ENCODE peak calls at places on chromosome 20, in four cellular contexts. One of them, this sample, is unnamed.

GRCh38 chr20:3925113-3925695 is 36.0 kb downstream of the PANK2 start:
- DNase-seq in Peyer's patch: no peak
- DNase-seq in BE2C: no peak
- DNase-seq in endodermal cell: no peak
- DNase-seq in this sample: no peak

GRCh38 chr20:58997141-58997770 is 9.8 kb downstream of the CTSZ start:
- DNase-seq in Peyer's patch: no peak
- DNase-seq in BE2C: no peak
- DNase-seq in endodermal cell: no peak
- DNase-seq in this sample: no peak

GRCh38 chr20:20360464-20360863 is 7.4 kb upstream of the INSM1 start:
- DNase-seq in BE2C: peak; percentile 66
- DNase-seq in endodermal cell: peak; percentile 83
- DNase-seq in Peyer's patch: peak; percentile 62
- DNase-seq in this sample: peak; percentile 55

GRCh38 chr20:10953437-10953836 is 279.6 kb upstream of the JAG1 start:
- DNase-seq in Peyer's patch: no peak
- DNase-seq in endodermal cell: no peak
- DNase-seq in BE2C: no peak
- DNase-seq in this sample: no peak

GRCh38 chr20:7772376-7772775 is 167.9 kb downstream of the HAO1 start:
- DNase-seq in endodermal cell: no peak
- DNase-seq in BE2C: no peak
- DNase-seq in Peyer's patch: no peak
- DNase-seq in this sample: peak; percentile 4

GRCh38 chr20:24365685-24366084 is 103.7 kb upstream of the SYNDIG1 start:
- DNase-seq in BE2C: no peak
- DNase-seq in Peyer's patch: no peak
- DNase-seq in endodermal cell: no peak
- DNase-seq in this sample: no peak

GRCh38 chr20:5116875-5117274 is 2.9 kb downstream of the PCNA start:
- DNase-seq in Peyer's patch: no peak
- DNase-seq in endodermal cell: no peak
- DNase-seq in BE2C: no peak
- DNase-seq in this sample: no peak

GRCh38 chr20:4563534-4563933 is 158.2 kb upstream of the PRND start:
- DNase-seq in Peyer's patch: no peak
- DNase-seq in endodermal cell: peak; percentile 81
- DNase-seq in BE2C: no peak
- DNase-seq in this sample: peak; percentile 24

DNA sequence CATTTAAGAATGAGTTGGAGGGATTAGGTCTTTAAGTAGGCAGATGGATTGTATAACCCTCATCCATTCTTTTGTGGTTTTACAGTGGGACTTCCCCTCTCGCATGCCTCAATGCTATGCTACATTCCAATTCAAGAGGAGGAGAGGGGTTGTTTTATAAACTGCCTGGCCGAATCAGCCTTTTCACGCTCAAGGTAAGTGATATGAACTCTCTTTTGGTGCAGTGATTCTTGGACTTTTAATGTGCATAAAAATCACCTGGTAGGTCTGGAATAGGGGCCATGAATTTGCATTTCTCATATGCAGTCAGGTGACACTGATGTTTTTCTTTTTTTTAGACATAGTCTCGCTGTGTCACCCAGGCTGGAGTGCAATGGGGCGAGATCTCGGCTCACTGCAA is 10.8 kb downstream of the ASXL1 start:
- DNase-seq in endodermal cell: no peak
- DNase-seq in Peyer's patch: no peak
- DNase-seq in BE2C: no peak
- DNase-seq in this sample: peak; percentile 38
- H3K4me1 ChIP-seq in endodermal cell: no peaks in the 10 kb centered on the region
- H3K4me1 ChIP-seq in Peyer's patch: no peaks in the 10 kb centered on the region
- H3K4me1 ChIP-seq in BE2C: peaks cover 10% of the 10 kb centered on the region
- H3K4me1 ChIP-seq in this sample: peaks cover 11% of the 10 kb centered on the region

GRCh38 chr20:53866787-53867740 is 203.3 kb downstream of the BCAS1 start:
- DNase-seq in BE2C: no peak
- DNase-seq in Peyer's patch: no peak
- DNase-seq in endodermal cell: no peak
- DNase-seq in this sample: peak; percentile 62
- H3K4me1 ChIP-seq in BE2C: peaks cover 28% of the 10 kb centered on the region
- H3K4me1 ChIP-seq in Peyer's patch: peaks cover 9% of the 10 kb centered on the region
- H3K4me1 ChIP-seq in endodermal cell: peaks cover 16% of the 10 kb centered on the region
- H3K4me1 ChIP-seq in this sample: peaks cover 37% of the 10 kb centered on the region

GRCh38 chr20:41373851-41374567 is 7.4 kb upstream of the EMILIN3 start:
- DNase-seq in BE2C: peak; percentile 34
- DNase-seq in endodermal cell: no peak
- DNase-seq in Peyer's patch: no peak
- DNase-seq in this sample: no peak
- H3K4me1 ChIP-seq in BE2C: peaks cover 17% of the 10 kb centered on the region
- H3K4me1 ChIP-seq in endodermal cell: no peaks in the 10 kb centered on the region
- H3K4me1 ChIP-seq in Peyer's patch: no peaks in the 10 kb centered on the region
- H3K4me1 ChIP-seq in this sample: peaks cover 15% of the 10 kb centered on the region

GRCh38 chr20:32517914-32518592 is 67.1 kb downstream of the NOL4L start:
- DNase-seq in endodermal cell: peak; percentile 38
- DNase-seq in BE2C: no peak
- DNase-seq in Peyer's patch: no peak
- DNase-seq in this sample: no peak

GRCh38 chr20:32516985-32517873 is 67.9 kb downstream of the NOL4L start:
- DNase-seq in Peyer's patch: no peak
- DNase-seq in BE2C: peak; percentile 94
- DNase-seq in endodermal cell: peak; percentile 71
- DNase-seq in this sample: no peak

GRCh38 chr20:32518593-32519366 is 66.4 kb downstream of the NOL4L start:
- DNase-seq in BE2C: peak; percentile 49
- DNase-seq in endodermal cell: peak; percentile 48
- DNase-seq in Peyer's patch: no peak
- DNase-seq in this sample: no peak

GRCh38 chr20:32520927-32521203 is 64.3 kb downstream of the NOL4L start:
- DNase-seq in Peyer's patch: no peak
- DNase-seq in endodermal cell: no peak
- DNase-seq in BE2C: no peak
- DNase-seq in this sample: peak; percentile 72

GRCh38 chr20:32519367-32519730 is 65.8 kb downstream of the NOL4L start:
- DNase-seq in BE2C: no peak
- DNase-seq in Peyer's patch: no peak
- DNase-seq in endodermal cell: no peak
- DNase-seq in this sample: no peak
- H3K4me1 ChIP-seq in BE2C: peaks cover 53% of the 10 kb centered on the region
- H3K4me1 ChIP-seq in Peyer's patch: no peaks in the 10 kb centered on the region
- H3K4me1 ChIP-seq in endodermal cell: no peaks in the 10 kb centered on the region
- H3K4me1 ChIP-seq in this sample: peaks cover 40% of the 10 kb centered on the region

GRCh38 chr20:53937929-53938367 is 132.4 kb downstream of the BCAS1 start:
- DNase-seq in endodermal cell: no peak
- DNase-seq in Peyer's patch: no peak
- DNase-seq in BE2C: no peak
- DNase-seq in this sample: no peak

GRCh38 chr20:53940356-53940694 is 130.1 kb downstream of the BCAS1 start:
- DNase-seq in Peyer's patch: no peak
- DNase-seq in endodermal cell: no peak
- DNase-seq in BE2C: no peak
- DNase-seq in this sample: no peak

GRCh38 chr20:53939554-53940355 is 130.6 kb downstream of the BCAS1 start:
- DNase-seq in BE2C: peak; percentile 92
- DNase-seq in endodermal cell: peak; percentile 98
- DNase-seq in Peyer's patch: peak; percentile 98
- DNase-seq in this sample: peak; percentile 99

GRCh38 chr20:53937330-53937729 is 133.1 kb downstream of the BCAS1 start:
- DNase-seq in BE2C: no peak
- DNase-seq in endodermal cell: no peak
- DNase-seq in Peyer's patch: no peak
- DNase-seq in this sample: no peak

GRCh38 chr20:53938739-53939138 is 131.7 kb downstream of the BCAS1 start:
- DNase-seq in BE2C: no peak
- DNase-seq in endodermal cell: no peak
- DNase-seq in Peyer's patch: no peak
- DNase-seq in this sample: no peak
- H3K4me1 ChIP-seq in BE2C: peaks cover 33% of the 10 kb centered on the region
- H3K4me1 ChIP-seq in endodermal cell: peaks cover 32% of the 10 kb centered on the region
- H3K4me1 ChIP-seq in Peyer's patch: no peaks in the 10 kb centered on the region
- H3K4me1 ChIP-seq in this sample: peaks cover 49% of the 10 kb centered on the region

GRCh38 chr20:40589581-40589980 is 99.5 kb downstream of the MAFB start:
- DNase-seq in Peyer's patch: no peak
- DNase-seq in BE2C: no peak
- DNase-seq in endodermal cell: no peak
- DNase-seq in this sample: no peak

GRCh38 chr20:40587038-40587437 is 102.0 kb downstream of the MAFB start:
- DNase-seq in BE2C: no peak
- DNase-seq in Peyer's patch: no peak
- DNase-seq in endodermal cell: no peak
- DNase-seq in this sample: no peak

GRCh38 chr20:40588891-40589290 is 100.1 kb downstream of the MAFB start:
- DNase-seq in BE2C: no peak
- DNase-seq in endodermal cell: no peak
- DNase-seq in Peyer's patch: no peak
- DNase-seq in this sample: no peak

GRCh38 chr20:40592891-40593290 is 96.1 kb downstream of the MAFB start:
- DNase-seq in BE2C: no peak
- DNase-seq in endodermal cell: no peak
- DNase-seq in Peyer's patch: no peak
- DNase-seq in this sample: no peak

DNA sequence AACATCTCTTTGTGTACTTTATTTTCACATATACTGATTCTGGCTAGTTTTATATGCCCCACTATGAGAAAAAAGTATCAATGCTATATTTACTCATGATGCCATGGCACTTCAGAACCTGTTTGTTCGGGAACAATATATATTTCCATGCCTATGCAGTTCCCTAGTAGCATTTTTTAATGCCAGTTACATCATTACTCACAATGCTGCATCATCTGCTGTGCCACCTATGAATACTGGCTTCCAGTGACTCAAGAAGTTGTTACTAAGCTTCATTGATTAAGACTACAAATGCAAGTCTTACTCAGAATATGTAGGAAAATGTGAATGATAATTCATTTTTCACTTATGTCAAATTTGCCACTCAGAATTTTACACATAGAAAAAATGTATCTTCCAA is 97.9 kb downstream of the MAFB start:
- DNase-seq in endodermal cell: no peak
- DNase-seq in BE2C: no peak
- DNase-seq in Peyer's patch: no peak
- DNase-seq in this sample: no peak
- H3K4me1 ChIP-seq in endodermal cell: no peaks in the 10 kb centered on the region
- H3K4me1 ChIP-seq in BE2C: no peaks in the 10 kb centered on the region
- H3K4me1 ChIP-seq in Peyer's patch: no peaks in the 10 kb centered on the region
- H3K4me1 ChIP-seq in this sample: no peaks in the 10 kb centered on the region

GRCh38 chr20:62488470-62488869 is 12.7 kb upstream of the GATA5 start:
- DNase-seq in endodermal cell: no peak
- DNase-seq in Peyer's patch: no peak
- DNase-seq in BE2C: no peak
- DNase-seq in this sample: no peak

GRCh38 chr20:62487564-62488086 is 11.8 kb upstream of the GATA5 start:
- DNase-seq in endodermal cell: peak; percentile 70
- DNase-seq in Peyer's patch: no peak
- DNase-seq in BE2C: no peak
- DNase-seq in this sample: no peak

GRCh38 chr20:62487125-62487524 is 11.3 kb upstream of the GATA5 start:
- DNase-seq in BE2C: no peak
- DNase-seq in Peyer's patch: no peak
- DNase-seq in endodermal cell: no peak
- DNase-seq in this sample: no peak

GRCh38 chr20:62489940-62490263 is 14.1 kb upstream of the GATA5 start:
- DNase-seq in BE2C: no peak
- DNase-seq in Peyer's patch: no peak
- DNase-seq in endodermal cell: no peak
- DNase-seq in this sample: no peak

DNA sequence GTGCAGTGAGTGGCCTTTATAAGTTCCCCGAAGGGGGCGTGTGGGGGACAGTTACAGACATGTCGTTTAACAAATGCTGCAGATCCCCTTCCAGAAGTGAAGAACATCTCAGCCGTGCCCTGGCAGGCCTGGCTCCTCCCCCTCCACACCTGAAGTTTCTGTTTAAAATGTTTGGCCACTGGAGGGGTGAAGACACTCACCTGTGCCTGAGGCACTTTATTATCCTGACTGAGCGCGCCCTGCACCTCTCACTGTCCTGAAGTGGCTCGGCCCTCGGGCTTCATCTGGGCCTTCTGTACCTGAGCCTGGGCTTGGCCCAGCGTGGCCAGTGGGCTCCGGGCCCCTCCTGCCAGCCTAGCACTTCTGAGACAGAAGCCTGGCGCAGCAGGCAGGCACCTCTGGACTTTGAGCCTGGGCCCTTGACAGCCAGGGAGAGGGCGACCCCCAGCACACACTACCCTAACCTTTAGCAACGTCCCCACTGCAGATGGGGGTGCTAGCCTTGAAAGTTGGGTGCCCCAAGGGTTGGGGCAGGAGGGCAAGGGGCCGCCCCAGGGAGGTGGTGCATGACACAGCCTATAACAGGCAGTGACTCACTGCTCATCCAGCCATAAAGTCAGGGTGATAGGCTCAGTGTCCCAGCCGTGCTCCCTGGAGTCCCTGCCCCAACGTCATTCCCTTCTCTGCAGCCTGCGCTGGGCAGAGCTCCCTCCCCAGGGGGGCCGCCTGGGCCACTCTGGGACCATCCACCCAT is 13.6 kb upstream of the GATA5 start:
- DNase-seq in Peyer's patch: peak; percentile 89
- DNase-seq in BE2C: no peak
- DNase-seq in endodermal cell: no peak
- DNase-seq in this sample: no peak
- H3K4me1 ChIP-seq in Peyer's patch: peaks cover 10% of the 10 kb centered on the region
- H3K4me1 ChIP-seq in BE2C: peaks cover 15% of the 10 kb centered on the region
- H3K4me1 ChIP-seq in endodermal cell: peaks cover 30% of the 10 kb centered on the region
- H3K4me1 ChIP-seq in this sample: no peaks in the 10 kb centered on the region